ENCODE peak calls at places on chromosomes 12 and 14, in seven cellular contexts. One of them, this sample, is unnamed.

GRCh38 chr12:52249041-52249461 is 16.0 kb downstream of the KRT7 start:
- DNase-seq in H1: no peak
- DNase-seq in HCT116: no peak
- DNase-seq in A549: peak; percentile 71
- DNase-seq in uterus: peak; percentile 28
- DNase-seq in H54: no peak
- DNase-seq in suprapubic skin: peak; percentile 59
- DNase-seq in this sample: no peak

GRCh38 chr14:46250113-46250703 is 401.4 kb downstream of the RPL10L start:
- DNase-seq in suprapubic skin: no peak
- DNase-seq in uterus: no peak
- DNase-seq in H54: no peak
- DNase-seq in A549: peak; percentile 35
- DNase-seq in HCT116: peak; percentile 19
- DNase-seq in H1: no peak
- DNase-seq in this sample: no peak

GRCh38 chr14:61581340-61581739 is 114.0 kb upstream of the HIF1A start:
- DNase-seq in HCT116: no peak
- DNase-seq in H1: no peak
- DNase-seq in A549: no peak
- DNase-seq in uterus: no peak
- DNase-seq in suprapubic skin: no peak
- DNase-seq in H54: no peak
- DNase-seq in this sample: no peak

GRCh38 chr14:83463500-83464098 is 1929.9 kb upstream of the SEL1L start:
- DNase-seq in uterus: no peak
- DNase-seq in A549: peak; percentile 28
- DNase-seq in suprapubic skin: no peak
- DNase-seq in HCT116: no peak
- DNase-seq in H1: peak; percentile 56
- DNase-seq in H54: peak; percentile 0
- DNase-seq in this sample: peak; percentile 26

GRCh38 chr12:131963381-131963780 is 13.6 kb downstream of the EP400 start:
- DNase-seq in HCT116: no peak
- DNase-seq in H54: no peak
- DNase-seq in A549: no peak
- DNase-seq in suprapubic skin: no peak
- DNase-seq in H1: no peak
- DNase-seq in uterus: no peak
- DNase-seq in this sample: no peak

GRCh38 chr12:104215638-104216297 is at the start of gene TXNRD1:
- DNase-seq in suprapubic skin: peak; percentile 84
- DNase-seq in A549: peak; percentile 94
- DNase-seq in H1: peak; percentile 90
- DNase-seq in HCT116: peak; percentile 56
- DNase-seq in uterus: peak; percentile 84
- DNase-seq in H54: no peak
- DNase-seq in this sample: peak; percentile 90

GRCh38 chr12:86613306-86613705 is 357.1 kb upstream of the MGAT4C start:
- DNase-seq in H54: no peak
- DNase-seq in suprapubic skin: no peak
- DNase-seq in H1: no peak
- DNase-seq in A549: no peak
- DNase-seq in HCT116: no peak
- DNase-seq in uterus: no peak
- DNase-seq in this sample: no peak

GRCh38 chr14:99273025-99273723 is 1.2 kb upstream of the BCL11B start:
- DNase-seq in H1: peak; percentile 89
- DNase-seq in HCT116: no peak
- DNase-seq in H54: no peak
- DNase-seq in suprapubic skin: peak; percentile 82
- DNase-seq in A549: peak; percentile 77
- DNase-seq in uterus: no peak
- DNase-seq in this sample: peak; percentile 88

GRCh38 chr12:104462325-104462724 is 5.6 kb downstream of the CHST11 start:
- DNase-seq in HCT116: no peak
- DNase-seq in A549: no peak
- DNase-seq in H54: no peak
- DNase-seq in H1: no peak
- DNase-seq in suprapubic skin: no peak
- DNase-seq in uterus: no peak
- DNase-seq in this sample: no peak

GRCh38 chr14:61889914-61890351 is 127.7 kb downstream of the SNAPC1 start:
- DNase-seq in uterus: no peak
- DNase-seq in suprapubic skin: no peak
- DNase-seq in A549: no peak
- DNase-seq in HCT116: no peak
- DNase-seq in H1: no peak
- DNase-seq in H54: no peak
- DNase-seq in this sample: no peak

GRCh38 chr14:75259510-75259855 is 19.1 kb upstream of the FOS start:
- DNase-seq in H1: no peak
- DNase-seq in A549: no peak
- DNase-seq in H54: no peak
- DNase-seq in HCT116: no peak
- DNase-seq in uterus: no peak
- DNase-seq in suprapubic skin: no peak
- DNase-seq in this sample: no peak

GRCh38 chr14:68449565-68450295 is 343.1 kb downstream of the ZFP36L1 start:
- DNase-seq in suprapubic skin: no peak
- DNase-seq in uterus: no peak
- DNase-seq in HCT116: no peak
- DNase-seq in A549: no peak
- DNase-seq in H1: no peak
- DNase-seq in H54: no peak
- DNase-seq in this sample: no peak

GRCh38 chr12:128661216-128661550 is 162.6 kb downstream of the SLC15A4 start:
- DNase-seq in uterus: peak; percentile 29
- DNase-seq in A549: no peak
- DNase-seq in suprapubic skin: no peak
- DNase-seq in HCT116: no peak
- DNase-seq in H54: no peak
- DNase-seq in H1: no peak
- DNase-seq in this sample: no peak

GRCh38 chr12:124085419-124085818 is 112.4 kb downstream of the ZNF664 start:
- DNase-seq in H1: no peak
- DNase-seq in H54: no peak
- DNase-seq in A549: no peak
- DNase-seq in HCT116: no peak
- DNase-seq in suprapubic skin: no peak
- DNase-seq in uterus: no peak
- DNase-seq in this sample: no peak

GRCh38 chr14:97625512-97625911 is 828.3 kb downstream of the VRK1 start:
- DNase-seq in H54: no peak
- DNase-seq in A549: no peak
- DNase-seq in uterus: no peak
- DNase-seq in H1: no peak
- DNase-seq in suprapubic skin: no peak
- DNase-seq in HCT116: no peak
- DNase-seq in this sample: no peak

GRCh38 chr14:103576371-103577024 is 13.7 kb downstream of the COA8 start:
- DNase-seq in suprapubic skin: peak; percentile 94
- DNase-seq in A549: peak; percentile 81
- DNase-seq in uterus: peak; percentile 84
- DNase-seq in H54: peak; percentile 91
- DNase-seq in HCT116: peak; percentile 53
- DNase-seq in H1: no peak
- DNase-seq in this sample: peak; percentile 96

GRCh38 chr12:57238854-57239554 is 9.5 kb downstream of the SHMT2 start:
- DNase-seq in HCT116: peak; percentile 58
- DNase-seq in suprapubic skin: peak; percentile 93
- DNase-seq in A549: peak; percentile 92
- DNase-seq in uterus: peak; percentile 89
- DNase-seq in H54: peak; percentile 89
- DNase-seq in H1: peak; percentile 98
- DNase-seq in this sample: peak; percentile 98

GRCh38 chr12:57241556-57242310 is 9.3 kb downstream of the STAC3 start:
- DNase-seq in H1: no peak
- DNase-seq in H54: no peak
- DNase-seq in HCT116: no peak
- DNase-seq in uterus: no peak
- DNase-seq in A549: no peak
- DNase-seq in suprapubic skin: peak; percentile 63
- DNase-seq in this sample: no peak

GRCh38 chr12:57240926-57241555 is 9.9 kb downstream of the STAC3 start:
- DNase-seq in HCT116: no peak
- DNase-seq in suprapubic skin: peak; percentile 70
- DNase-seq in uterus: no peak
- DNase-seq in H1: peak; percentile 68
- DNase-seq in A549: peak; percentile 59
- DNase-seq in H54: no peak
- DNase-seq in this sample: peak; percentile 79

GRCh38 chr12:57239587-57240068 is 10.1 kb downstream of the SHMT2 start:
- DNase-seq in HCT116: no peak
- DNase-seq in A549: no peak
- DNase-seq in suprapubic skin: no peak
- DNase-seq in H1: no peak
- DNase-seq in H54: no peak
- DNase-seq in uterus: no peak
- DNase-seq in this sample: no peak

GRCh38 chr12:57240069-57240921 is 10.7 kb downstream of the STAC3 start:
- DNase-seq in H1: peak; percentile 67
- DNase-seq in A549: peak; percentile 65
- DNase-seq in H54: no peak
- DNase-seq in uterus: no peak
- DNase-seq in suprapubic skin: peak; percentile 74
- DNase-seq in HCT116: peak; percentile 47
- DNase-seq in this sample: peak; percentile 48
- TF ChIP-seq POLR2A in H1: no peak
- TF ChIP-seq POLR2A in A549: no peak
- TF ChIP-seq POLR2A in H54: no peak
- TF ChIP-seq POLR2A in uterus: no peak
- TF ChIP-seq POLR2A in suprapubic skin: no peak
- TF ChIP-seq POLR2A in HCT116: no peak
- TF ChIP-seq POLR2A in this sample: no peak

GRCh38 chr14:23068792-23069412 is 11.6 kb upstream of the CDH24 start:
- DNase-seq in HCT116: peak; percentile 88
- DNase-seq in H1: peak; percentile 85
- DNase-seq in A549: peak; percentile 94
- DNase-seq in suprapubic skin: no peak
- DNase-seq in H54: peak; percentile 50
- DNase-seq in uterus: peak; percentile 83
- DNase-seq in this sample: peak; percentile 82

GRCh38 chr14:23071975-23072539 is 14.7 kb upstream of the CDH24 start:
- DNase-seq in suprapubic skin: no peak
- DNase-seq in H1: no peak
- DNase-seq in uterus: no peak
- DNase-seq in H54: no peak
- DNase-seq in HCT116: no peak
- DNase-seq in A549: no peak
- DNase-seq in this sample: peak; percentile 21

GRCh38 chr14:23070262-23071129 is 13.2 kb upstream of the CDH24 start:
- DNase-seq in HCT116: no peak
- DNase-seq in suprapubic skin: no peak
- DNase-seq in H1: no peak
- DNase-seq in H54: no peak
- DNase-seq in uterus: no peak
- DNase-seq in A549: no peak
- DNase-seq in this sample: peak; percentile 14

GRCh38 chr14:23069413-23069806 is 12.1 kb upstream of the CDH24 start:
- DNase-seq in A549: no peak
- DNase-seq in suprapubic skin: no peak
- DNase-seq in uterus: no peak
- DNase-seq in HCT116: no peak
- DNase-seq in H54: no peak
- DNase-seq in H1: no peak
- DNase-seq in this sample: no peak

GRCh38 chr14:23071244-23071974 is 14.1 kb upstream of the CDH24 start:
- DNase-seq in suprapubic skin: peak; percentile 89
- DNase-seq in A549: peak; percentile 91
- DNase-seq in HCT116: no peak
- DNase-seq in H1: peak; percentile 83
- DNase-seq in H54: peak; percentile 67
- DNase-seq in uterus: peak; percentile 84
- DNase-seq in this sample: peak; percentile 46
- TF ChIP-seq POLR2A in suprapubic skin: no peak
- TF ChIP-seq POLR2A in A549: peak; percentile 85
- TF ChIP-seq POLR2A in HCT116: peak; percentile 88
- TF ChIP-seq POLR2A in H1: peak; percentile 66
- TF ChIP-seq POLR2A in H54: peak; percentile 71
- TF ChIP-seq POLR2A in uterus: peak; percentile 48
- TF ChIP-seq POLR2A in this sample: no peak

DNA sequence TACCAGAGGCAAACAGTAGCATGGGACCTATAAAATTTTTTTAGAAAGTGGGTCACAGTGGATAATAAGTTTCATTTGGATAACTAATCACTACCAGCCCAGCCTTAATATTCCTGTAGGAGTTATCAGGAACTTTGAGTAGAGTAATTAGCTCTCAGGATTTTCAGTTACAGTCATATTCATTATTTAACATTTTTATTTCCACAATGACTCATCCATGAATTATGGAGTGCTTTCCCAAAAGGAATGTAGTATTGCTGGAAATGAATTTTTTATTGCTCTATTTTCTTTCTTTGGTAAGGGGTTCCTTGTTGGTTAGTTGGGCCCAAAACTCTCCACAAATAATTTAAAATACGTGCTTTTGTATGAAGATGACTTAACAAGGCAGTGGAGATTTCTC is 53.7 kb downstream of the ERC1 start:
- DNase-seq in H1: no peak
- DNase-seq in HCT116: no peak
- DNase-seq in suprapubic skin: no peak
- DNase-seq in uterus: no peak
- DNase-seq in A549: no peak
- DNase-seq in H54: no peak
- DNase-seq in this sample: no peak
- TF ChIP-seq POLR2A in H1: no peak
- TF ChIP-seq POLR2A in HCT116: no peak
- TF ChIP-seq POLR2A in suprapubic skin: no peak
- TF ChIP-seq POLR2A in uterus: no peak
- TF ChIP-seq POLR2A in A549: no peak
- TF ChIP-seq POLR2A in H54: no peak
- TF ChIP-seq POLR2A in this sample: no peak

DNA sequence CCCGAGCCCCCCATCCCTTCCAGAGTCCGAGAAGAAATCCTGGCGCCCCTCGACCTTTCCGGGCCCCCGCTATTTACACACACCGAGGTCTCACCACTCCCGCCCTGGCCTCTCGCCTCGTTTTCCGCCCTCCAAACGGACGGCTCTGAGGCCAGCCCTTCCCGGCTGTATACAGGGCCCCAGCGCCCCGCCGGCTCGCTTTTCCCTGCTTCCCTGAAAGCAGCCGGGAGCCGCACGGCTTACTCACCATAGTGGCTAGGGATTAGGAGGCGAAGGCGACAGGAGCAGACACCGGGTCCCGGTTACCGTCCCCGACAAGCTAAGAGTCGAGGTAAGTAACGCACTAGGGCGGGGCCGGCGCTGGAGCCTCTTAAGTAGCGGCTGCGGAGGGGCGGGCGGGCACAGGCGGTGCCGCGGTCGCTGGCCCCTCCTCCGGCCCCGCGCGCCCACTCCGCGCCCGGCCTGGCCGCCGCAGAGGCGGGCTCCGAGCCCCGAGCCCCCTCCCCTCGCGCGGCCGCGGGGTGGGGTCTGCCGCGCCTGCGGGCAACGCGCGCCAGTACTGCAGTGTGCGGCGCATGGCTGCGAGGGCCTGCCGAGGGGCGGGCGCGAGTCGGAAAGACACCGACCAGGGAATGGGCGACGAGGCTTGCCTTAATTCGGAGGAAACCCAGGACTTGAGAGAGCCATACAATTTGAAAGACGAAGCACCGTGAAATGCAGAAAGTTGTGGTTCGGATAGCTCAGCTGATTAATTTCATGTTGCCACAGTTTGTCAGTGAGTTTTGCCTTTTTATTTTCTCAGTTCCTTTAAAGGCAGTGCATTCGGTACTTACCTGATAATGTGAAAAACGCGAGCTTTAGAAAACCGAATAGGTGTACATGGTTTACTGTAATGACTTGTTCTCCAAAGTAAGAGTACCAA is at the start of gene TUBA1B:
- DNase-seq in HCT116: peak; percentile 67
- DNase-seq in suprapubic skin: peak; percentile 94
- DNase-seq in uterus: peak; percentile 91
- DNase-seq in H54: peak; percentile 66
- DNase-seq in A549: peak; percentile 92
- DNase-seq in H1: peak; percentile 93
- DNase-seq in this sample: peak; percentile 94
- TF ChIP-seq POLR2A in HCT116: peak; percentile 99
- TF ChIP-seq POLR2A in suprapubic skin: peak; percentile 89
- TF ChIP-seq POLR2A in uterus: peak; percentile 89
- TF ChIP-seq POLR2A in H54: peak; percentile 97
- TF ChIP-seq POLR2A in A549: peak; percentile 98
- TF ChIP-seq POLR2A in H1: peak; percentile 92
- TF ChIP-seq POLR2A in this sample: peak; percentile 97